ENCODE peak calls at places on chromosomes 6 and 20, in four cellular contexts. D is NCI-H226; C is stimulated activated CD8-positive, alpha-beta memory T cell treated with anti-CD3 and anti-CD28 coated beads, Interleukin-15, amount 100 ng/mL, for 24 hours; K is NCI-H748 treated with DMSO at 0.1 percent for 48 hours. G is an unnamed sample.

GRCh38 chr20:35453647-35454046 is 1.8 kb upstream of the CEP250 start:
- DNase-seq in D (no peak), C (no peak), K (no peak), G (no peak)

GRCh38 chr6:162960674-162961457 is 233.1 kb downstream of the PACRG start:
- DNase-seq in D (no peak), C (no peak), K (no peak), G (no peak)

GRCh38 chr20:60477958-60478357 is 519.7 kb downstream of the CDH26 start:
- DNase-seq in D (no peak), C (no peak), K (no peak), G (no peak)

GRCh38 chr20:57065646-57066045 is 200.8 kb downstream of the BMP7 start:
- DNase-seq in D (no peak), C (no peak), K (no peak), G (peak)

GRCh38 chr6:100493206-100493888 is 28.6 kb upstream of the SIM1 start:
- DNase-seq in D (no peak), C (no peak), K (no peak), G (no peak)

GRCh38 chr6:151148111-151148510 is 91.7 kb upstream of the AKAP12 start:
- DNase-seq in D (no peak), C (no peak), K (no peak), G (no peak)

GRCh38 chr6:124203812-124204167 is 400.1 kb downstream of the NKAIN2 start:
- DNase-seq in D (no peak), C (no peak), K (no peak), G (no peak)

GRCh38 chr6:141452354-141452686 is 680.4 kb upstream of the GJE1 start:
- DNase-seq in D (no peak), C (no peak), K (no peak), G (no peak)

G was measured in A172.